ENCODE peak calls at places on chromosomes 2 and 18, in six cellular contexts. One of them, this sample, is unnamed.

GRCh38 chr2:10400568-10400977 is 47.6 kb downstream of the ODC1 start:
- DNase-seq in kidney epithelial cell: no peak
- DNase-seq in fibroblast of mammary gland: no peak
- DNase-seq in fibroblast of lung: no peak
- DNase-seq in OCI-LY7: no peak
- DNase-seq in adrenal gland: peak; percentile 53
- DNase-seq in this sample: no peak

GRCh38 chr18:8946046-8946838 is 156.3 kb upstream of the NDUFV2 start:
- DNase-seq in fibroblast of mammary gland: peak; percentile 98
- DNase-seq in fibroblast of lung: peak; percentile 98
- DNase-seq in kidney epithelial cell: peak; percentile 77
- DNase-seq in OCI-LY7: no peak
- DNase-seq in adrenal gland: no peak
- DNase-seq in this sample: no peak

GRCh38 chr2:71742953-71743601 is 289.7 kb downstream of the DYSF start:
- DNase-seq in fibroblast of mammary gland: peak; percentile 94
- DNase-seq in fibroblast of lung: peak; percentile 88
- DNase-seq in adrenal gland: peak; percentile 89
- DNase-seq in kidney epithelial cell: peak; percentile 64
- DNase-seq in OCI-LY7: no peak
- DNase-seq in this sample: no peak

GRCh38 chr2:85577386-85578242 is at the start of gene VAMP8:
- DNase-seq in adrenal gland: peak; percentile 37
- DNase-seq in fibroblast of mammary gland: no peak
- DNase-seq in OCI-LY7: peak; percentile 70
- DNase-seq in fibroblast of lung: no peak
- DNase-seq in kidney epithelial cell: peak; percentile 16
- DNase-seq in this sample: no peak

GRCh38 chr2:103959174-103960125 is 894.5 kb upstream of the POU3F3 start:
- DNase-seq in fibroblast of mammary gland: peak; percentile 18
- DNase-seq in fibroblast of lung: no peak
- DNase-seq in OCI-LY7: peak; percentile 40
- DNase-seq in adrenal gland: peak; percentile 16
- DNase-seq in kidney epithelial cell: no peak
- DNase-seq in this sample: peak; percentile 35

GRCh38 chr2:88857274-88857741 is 165.8 kb downstream of the RPIA start:
- DNase-seq in fibroblast of mammary gland: no peak
- DNase-seq in OCI-LY7: peak; percentile 79
- DNase-seq in fibroblast of lung: no peak
- DNase-seq in adrenal gland: no peak
- DNase-seq in kidney epithelial cell: no peak
- DNase-seq in this sample: no peak

GRCh38 chr2:12465631-12466135 is 251.1 kb upstream of the TRIB2 start:
- DNase-seq in fibroblast of lung: no peak
- DNase-seq in adrenal gland: no peak
- DNase-seq in OCI-LY7: no peak
- DNase-seq in kidney epithelial cell: no peak
- DNase-seq in fibroblast of mammary gland: no peak
- DNase-seq in this sample: no peak

GRCh38 chr2:223941579-223942277 is 3.4 kb downstream of the WDFY1 start:
- DNase-seq in OCI-LY7: no peak
- DNase-seq in fibroblast of mammary gland: peak; percentile 88
- DNase-seq in adrenal gland: peak; percentile 34
- DNase-seq in kidney epithelial cell: no peak
- DNase-seq in fibroblast of lung: peak; percentile 92
- DNase-seq in this sample: no peak

GRCh38 chr2:200901459-200902072 is 12.4 kb downstream of the NIF3L1 start:
- DNase-seq in fibroblast of mammary gland: peak; percentile 92
- DNase-seq in OCI-LY7: peak; percentile 92
- DNase-seq in kidney epithelial cell: peak; percentile 74
- DNase-seq in fibroblast of lung: peak; percentile 90
- DNase-seq in adrenal gland: peak; percentile 77
- DNase-seq in this sample: peak; percentile 83

GRCh38 chr18:67551146-67551545 is 34.6 kb upstream of the DSEL start:
- DNase-seq in fibroblast of mammary gland: no peak
- DNase-seq in kidney epithelial cell: peak; percentile 38
- DNase-seq in adrenal gland: no peak
- DNase-seq in fibroblast of lung: no peak
- DNase-seq in OCI-LY7: no peak
- DNase-seq in this sample: no peak

GRCh38 chr18:28127228-28127627 is 49.7 kb downstream of the CDH2 start:
- DNase-seq in fibroblast of lung: no peak
- DNase-seq in kidney epithelial cell: no peak
- DNase-seq in OCI-LY7: no peak
- DNase-seq in fibroblast of mammary gland: no peak
- DNase-seq in adrenal gland: no peak
- DNase-seq in this sample: no peak

GRCh38 chr2:26989156-26989555 is 18.7 kb downstream of the MAPRE3 start:
- DNase-seq in fibroblast of mammary gland: peak; percentile 65
- DNase-seq in adrenal gland: no peak
- DNase-seq in OCI-LY7: no peak
- DNase-seq in fibroblast of lung: peak; percentile 22
- DNase-seq in kidney epithelial cell: no peak
- DNase-seq in this sample: no peak

GRCh38 chr2:130251865-130252620 is 53.8 kb upstream of the TUBA3E start:
- DNase-seq in adrenal gland: no peak
- DNase-seq in fibroblast of mammary gland: no peak
- DNase-seq in OCI-LY7: no peak
- DNase-seq in fibroblast of lung: no peak
- DNase-seq in kidney epithelial cell: no peak
- DNase-seq in this sample: no peak

GRCh38 chr2:177799531-177799930 is 273.0 kb downstream of the PDE11A start:
- DNase-seq in fibroblast of lung: peak; percentile 7
- DNase-seq in kidney epithelial cell: no peak
- DNase-seq in adrenal gland: no peak
- DNase-seq in OCI-LY7: peak; percentile 12
- DNase-seq in fibroblast of mammary gland: peak; percentile 46
- DNase-seq in this sample: peak; percentile 29

GRCh38 chr2:223856021-223856420 is 18.6 kb upstream of the AP1S3 start:
- DNase-seq in kidney epithelial cell: no peak
- DNase-seq in OCI-LY7: no peak
- DNase-seq in fibroblast of mammary gland: no peak
- DNase-seq in fibroblast of lung: no peak
- DNase-seq in adrenal gland: no peak
- DNase-seq in this sample: no peak

GRCh38 chr18:49721981-49722380 is 91.4 kb downstream of the ACAA2 start:
- DNase-seq in adrenal gland: no peak
- DNase-seq in OCI-LY7: no peak
- DNase-seq in fibroblast of mammary gland: peak; percentile 68
- DNase-seq in kidney epithelial cell: no peak
- DNase-seq in fibroblast of lung: no peak
- DNase-seq in this sample: no peak

GRCh38 chr2:12728221-12728777 is 11.6 kb downstream of the TRIB2 start:
- DNase-seq in kidney epithelial cell: no peak
- DNase-seq in fibroblast of mammary gland: no peak
- DNase-seq in adrenal gland: no peak
- DNase-seq in OCI-LY7: peak; percentile 91
- DNase-seq in fibroblast of lung: no peak
- DNase-seq in this sample: no peak

GRCh38 chr2:71685073-71685848 is 231.9 kb downstream of the DYSF start:
- DNase-seq in OCI-LY7: no peak
- DNase-seq in adrenal gland: peak; percentile 1
- DNase-seq in fibroblast of lung: no peak
- DNase-seq in kidney epithelial cell: no peak
- DNase-seq in fibroblast of mammary gland: no peak
- DNase-seq in this sample: no peak

GRCh38 chr18:22667158-22667557 is 249.4 kb upstream of the CTAGE1 start:
- DNase-seq in OCI-LY7: no peak
- DNase-seq in kidney epithelial cell: no peak
- DNase-seq in fibroblast of mammary gland: no peak
- DNase-seq in adrenal gland: no peak
- DNase-seq in fibroblast of lung: no peak
- DNase-seq in this sample: no peak

DNA sequence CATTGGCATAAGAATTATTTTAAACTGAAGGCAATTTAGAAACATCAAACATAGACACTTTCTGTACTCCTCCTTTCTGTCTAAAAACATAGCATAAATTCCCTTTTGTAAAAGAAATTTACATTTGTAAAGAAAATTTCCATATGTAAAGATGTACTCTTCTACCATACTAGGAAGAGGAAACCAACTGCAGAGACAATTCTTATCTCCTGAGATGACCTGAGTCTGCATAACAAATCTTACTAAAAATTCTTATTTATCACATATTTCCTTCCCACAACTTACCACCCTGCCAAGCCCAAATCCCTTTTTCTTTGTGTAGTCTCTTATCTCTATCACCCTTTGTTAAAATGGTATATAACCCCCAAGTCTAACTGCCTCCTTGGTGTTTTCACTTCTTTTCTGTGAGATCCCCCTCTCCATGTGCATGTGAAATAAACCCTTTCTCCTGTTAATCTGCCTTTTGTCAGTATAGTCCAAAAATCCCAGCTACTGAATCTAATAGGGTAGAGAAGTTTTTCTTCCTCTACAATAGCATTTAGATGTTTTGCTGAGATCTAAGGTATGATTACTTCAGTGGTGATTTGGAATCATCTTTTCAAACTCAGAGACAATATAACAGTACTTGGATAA is 81.0 kb downstream of the CHN1 start:
- DNase-seq in fibroblast of lung: no peak
- DNase-seq in kidney epithelial cell: no peak
- DNase-seq in OCI-LY7: no peak
- DNase-seq in adrenal gland: no peak
- DNase-seq in fibroblast of mammary gland: no peak
- DNase-seq in this sample: no peak
- H3K4me3 ChIP-seq in fibroblast of lung: no peak overlapping the region
- H3K4me3 ChIP-seq in kidney epithelial cell: no peak overlapping the region
- H3K4me3 ChIP-seq in OCI-LY7: no peak overlapping the region
- H3K4me3 ChIP-seq in adrenal gland: no peak overlapping the region
- H3K4me3 ChIP-seq in fibroblast of mammary gland: no peak overlapping the region
- H3K4me3 ChIP-seq in this sample: no peak overlapping the region

DNA sequence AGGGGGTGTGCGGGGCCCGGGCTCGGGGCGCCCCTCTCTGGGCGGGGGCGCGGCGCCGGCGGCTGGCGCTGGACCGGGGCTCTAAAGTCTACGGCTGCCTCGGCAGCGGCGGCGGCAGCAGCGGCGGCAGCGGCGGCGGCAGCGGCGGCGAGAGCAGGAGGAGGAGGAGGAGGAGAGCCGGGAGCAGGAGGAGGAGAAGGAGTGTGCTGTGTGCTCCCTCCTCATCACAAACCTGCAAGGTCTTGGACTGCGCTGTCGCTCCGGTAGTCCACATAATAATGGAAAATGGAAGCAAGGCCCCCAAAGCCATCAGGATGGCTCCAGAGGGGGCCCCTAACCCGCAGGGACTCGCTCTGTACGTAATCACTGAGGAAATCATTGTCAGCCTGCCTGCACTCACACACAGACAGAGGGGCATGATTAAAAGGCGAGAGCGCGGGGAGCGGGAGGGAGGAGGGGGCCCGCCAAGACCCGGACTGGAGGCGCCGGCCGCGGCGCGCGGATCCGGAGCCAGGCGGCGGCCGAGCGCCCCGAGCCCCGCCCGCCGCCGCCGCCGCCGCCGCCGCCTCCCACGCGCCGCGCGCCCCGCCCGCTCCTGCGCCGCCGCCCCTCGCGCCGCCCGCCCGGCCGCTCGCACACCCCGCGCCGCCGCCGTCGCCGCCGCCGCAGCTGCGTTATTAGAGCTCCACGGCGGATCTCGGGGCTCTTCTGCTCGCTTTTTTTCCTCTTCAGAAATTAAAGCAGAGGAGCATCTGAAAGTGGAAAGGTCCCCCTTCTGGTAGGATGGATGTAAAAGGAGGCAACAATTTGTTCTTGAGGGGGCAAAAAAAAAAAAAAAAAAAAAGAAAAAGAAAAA is at the start of gene ZNF521:
- DNase-seq in fibroblast of mammary gland: peak; percentile 90
- DNase-seq in fibroblast of lung: peak; percentile 94
- DNase-seq in OCI-LY7: peak; percentile 80
- DNase-seq in adrenal gland: peak; percentile 89
- DNase-seq in kidney epithelial cell: peak; percentile 38
- DNase-seq in this sample: peak; percentile 59
- TF ChIP-seq CTCF in fibroblast of mammary gland: peak; percentile 39
- TF ChIP-seq CTCF in fibroblast of lung: peak; percentile 43
- TF ChIP-seq CTCF in OCI-LY7: peak; percentile 4
- TF ChIP-seq CTCF in adrenal gland: no peak
- TF ChIP-seq CTCF in kidney epithelial cell: peak; percentile 30
- TF ChIP-seq CTCF in this sample: no peak

DNA sequence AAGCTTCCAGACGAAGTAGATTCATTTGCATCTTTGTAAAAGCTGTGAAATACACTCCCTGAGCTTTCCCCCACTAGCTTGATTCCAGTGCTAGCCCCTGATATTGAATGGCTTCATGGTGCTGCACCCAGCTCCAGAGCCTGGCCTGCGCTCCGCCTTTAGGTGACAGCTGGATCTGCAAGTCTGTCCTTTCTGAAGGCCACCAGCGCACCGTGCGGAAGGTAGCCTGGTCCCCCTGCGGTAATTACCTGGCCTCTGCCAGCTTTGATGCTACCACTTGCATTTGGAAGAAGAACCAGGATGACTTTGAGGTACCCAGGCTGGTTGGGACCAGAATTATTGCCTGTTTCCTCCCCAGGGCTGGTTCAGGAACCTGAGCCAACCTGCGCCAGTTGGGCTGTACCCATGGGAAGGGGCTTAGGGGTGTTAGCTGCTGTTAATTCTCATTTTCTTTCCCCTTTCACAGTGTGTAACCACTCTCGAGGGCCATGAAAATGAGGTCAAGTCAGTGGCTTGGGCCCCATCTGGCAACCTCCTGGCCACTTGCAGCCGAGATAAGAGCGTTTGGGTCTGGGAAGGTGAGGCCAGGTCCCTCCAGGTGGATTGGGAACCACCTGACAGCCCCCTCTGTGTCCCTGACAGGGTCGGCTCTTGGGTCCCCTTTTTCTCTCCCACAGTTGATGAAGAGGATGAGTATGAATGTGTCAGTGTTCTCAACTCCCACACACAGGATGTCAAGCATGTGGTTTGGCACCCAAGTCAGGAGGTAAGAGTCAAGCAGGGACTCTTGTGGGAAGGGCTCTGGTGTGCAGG is 1.3 kb downstream of the CIAO1 start:
- DNase-seq in fibroblast of mammary gland: peak; percentile 72
- DNase-seq in fibroblast of lung: peak; percentile 30
- DNase-seq in kidney epithelial cell: no peak
- DNase-seq in OCI-LY7: peak; percentile 71
- DNase-seq in adrenal gland: no peak
- DNase-seq in this sample: peak; percentile 51
- H3K4me3 ChIP-seq in fibroblast of mammary gland: peak overlapping the region; percentile 95
- H3K4me3 ChIP-seq in fibroblast of lung: peak overlapping the region; percentile 98
- H3K4me3 ChIP-seq in kidney epithelial cell: peak overlapping the region; percentile 91
- H3K4me3 ChIP-seq in OCI-LY7: peak overlapping the region; percentile 79
- H3K4me3 ChIP-seq in adrenal gland: no peak overlapping the region
- H3K4me3 ChIP-seq in this sample: peak overlapping the region; percentile 91

GRCh38 chr2:105296017-105296611 is 33.4 kb downstream of the TGFBRAP1 start:
- DNase-seq in kidney epithelial cell: no peak
- DNase-seq in fibroblast of mammary gland: no peak
- DNase-seq in adrenal gland: no peak
- DNase-seq in OCI-LY7: no peak
- DNase-seq in fibroblast of lung: no peak
- DNase-seq in this sample: no peak

GRCh38 chr2:105294046-105294445 is 35.5 kb downstream of the TGFBRAP1 start:
- DNase-seq in fibroblast of lung: no peak
- DNase-seq in kidney epithelial cell: no peak
- DNase-seq in adrenal gland: no peak
- DNase-seq in OCI-LY7: no peak
- DNase-seq in fibroblast of mammary gland: no peak
- DNase-seq in this sample: no peak

GRCh38 chr2:105291981-105292380 is 37.6 kb downstream of the TGFBRAP1 start:
- DNase-seq in OCI-LY7: no peak
- DNase-seq in fibroblast of mammary gland: no peak
- DNase-seq in kidney epithelial cell: no peak
- DNase-seq in adrenal gland: no peak
- DNase-seq in fibroblast of lung: no peak
- DNase-seq in this sample: no peak

GRCh38 chr2:105297211-105297610 is 32.3 kb downstream of the TGFBRAP1 start:
- DNase-seq in fibroblast of mammary gland: no peak
- DNase-seq in adrenal gland: no peak
- DNase-seq in fibroblast of lung: no peak
- DNase-seq in kidney epithelial cell: no peak
- DNase-seq in OCI-LY7: no peak
- DNase-seq in this sample: no peak

GRCh38 chr2:105294844-105295481 is 34.6 kb downstream of the TGFBRAP1 start:
- DNase-seq in kidney epithelial cell: no peak
- DNase-seq in adrenal gland: peak; percentile 77
- DNase-seq in OCI-LY7: peak; percentile 39
- DNase-seq in fibroblast of mammary gland: peak; percentile 76
- DNase-seq in fibroblast of lung: peak; percentile 69
- DNase-seq in this sample: peak; percentile 76
- TF ChIP-seq CTCF in kidney epithelial cell: peak; percentile 69
- TF ChIP-seq CTCF in adrenal gland: peak; percentile 73
- TF ChIP-seq CTCF in OCI-LY7: peak; percentile 75
- TF ChIP-seq CTCF in fibroblast of mammary gland: peak; percentile 67
- TF ChIP-seq CTCF in fibroblast of lung: peak; percentile 78
- TF ChIP-seq CTCF in this sample: peak; percentile 61